ENCODE peak calls at places on chromosomes 3 and 15, in ten cellular contexts. C is HL-60, B is fibroblast of pulmonary artery, W is Calu3, Q is colonic mucosa, R is kidney tubule cell, G is iris pigment epithelial cell, T is HT1080, Z is NCI-H774, L is neuronal stem cell. O is an unnamed sample.

GRCh38 chr3:35413483-35413882 is 225.8 kb upstream of the ARPP21 start:
- DNase-seq in C (no peak), B (no peak), W (no peak), Q (no peak), R (no peak), G (no peak), T (no peak), Z (no peak), L (no peak), O (no peak)

GRCh38 chr3:51279448-51279847 is 105.6 kb upstream of the MANF start:
- DNase-seq in C (no peak), B (no peak), W (no peak), Q (no peak), R (no peak), G (no peak), T (no peak), Z (no peak), L (no peak), O (no peak)

GRCh38 chr3:25588441-25589103 is 76.1 kb downstream of the TOP2B start:
- DNase-seq in C (no peak), B (no peak), W (no peak), Q (no peak), R (no peak), G (no peak), T (no peak), Z (no peak), L (no peak), O (no peak)

GRCh38 chr3:22117091-22117490 is 366.1 kb upstream of the ZNF385D start:
- DNase-seq in C (no peak), B (peak; percentile 9), W (no peak), Q (no peak), R (no peak), G (peak; percentile 11), T (no peak), Z (no peak), L (no peak), O (no peak)

GRCh38 chr3:12288466-12289129 is at the start of gene PPARG:
- DNase-seq in C (no peak), B (peak; percentile 59), W (peak; percentile 72), Q (peak; percentile 85), R (peak; percentile 72), G (peak; percentile 44), T (no peak), Z (no peak), L (peak; percentile 33), O (no peak)

GRCh38 chr15:43150171-43150929 is 17.0 kb downstream of the TMEM62 start:
- DNase-seq in C (no peak), B (peak; percentile 82), W (no peak), Q (no peak), R (peak; percentile 89), G (peak; percentile 100), T (peak; percentile 99), Z (no peak), L (no peak), O (peak; percentile 95)

GRCh38 chr3:143384076-143384475 is 264.5 kb downstream of the CHST2 start:
- DNase-seq in C (no peak), B (no peak), W (no peak), Q (no peak), R (no peak), G (no peak), T (no peak), Z (no peak), L (no peak), O (no peak)

GRCh38 chr3:27720029-27720518 is 2.0 kb downstream of the EOMES start:
- DNase-seq in C (no peak), B (no peak), W (no peak), Q (no peak), R (no peak), G (no peak), T (no peak), Z (no peak), L (no peak), O (no peak)

GRCh38 chr3:123728991-123729390 is 144.1 kb upstream of the HACD2 start:
- DNase-seq in C (no peak), B (no peak), W (no peak), Q (no peak), R (no peak), G (no peak), T (no peak), Z (no peak), L (no peak), O (no peak)

GRCh38 chr3:186268616-186269448 is 93.2 kb downstream of the DGKG start:
- DNase-seq in C (no peak), B (peak; percentile 43), W (peak; percentile 29), Q (no peak), R (no peak), G (peak; percentile 54), T (no peak), Z (no peak), L (no peak), O (no peak)

GRCh38 chr3:69767571-69767970 is 28.3 kb downstream of the MITF start:
- DNase-seq in C (no peak), B (no peak), W (no peak), Q (peak; percentile 56), R (peak; percentile 66), G (no peak), T (no peak), Z (no peak), L (no peak), O (no peak)

GRCh38 chr3:140276698-140277097 is 341.7 kb downstream of the CLSTN2 start:
- DNase-seq in C (no peak), B (peak; percentile 23), W (peak; percentile 21), Q (no peak), R (peak; percentile 38), G (peak; percentile 17), T (peak; percentile 46), Z (no peak), L (no peak), O (no peak)

GRCh38 chr15:94383706-94384105 is 152.3 kb downstream of the MCTP2 start:
- DNase-seq in C (no peak), B (no peak), W (no peak), Q (no peak), R (peak; percentile 52), G (peak; percentile 1), T (peak; percentile 20), Z (no peak), L (no peak), O (no peak)

GRCh38 chr15:31483924-31484368 is 157.3 kb downstream of the KLF13 start:
- DNase-seq in C (no peak), B (no peak), W (no peak), Q (no peak), R (no peak), G (no peak), T (no peak), Z (no peak), L (no peak), O (no peak)

GRCh38 chr15:40436116-40436891 is 4.4 kb upstream of the BAHD1 start:
- DNase-seq in C (no peak), B (no peak), W (no peak), Q (peak; percentile 78), R (no peak), G (no peak), T (no peak), Z (no peak), L (no peak), O (no peak)

GRCh38 chr15:47742334-47742733 is 25.0 kb downstream of the SEMA6D start:
- DNase-seq in C (no peak), B (no peak), W (no peak), Q (no peak), R (no peak), G (no peak), T (no peak), Z (no peak), L (no peak), O (no peak)

GRCh38 chr3:147038456-147038855 is 367.9 kb downstream of the ZIC4 start:
- DNase-seq in C (no peak), B (peak; percentile 1), W (no peak), Q (no peak), R (no peak), G (peak; percentile 34), T (no peak), Z (no peak), L (no peak), O (peak; percentile 26)

GRCh38 chr3:73399106-73399505 is 225.6 kb downstream of the PDZRN3 start:
- DNase-seq in C (peak; percentile 1), B (peak; percentile 38), W (no peak), Q (no peak), R (no peak), G (peak; percentile 14), T (no peak), Z (no peak), L (no peak), O (peak; percentile 35)

GRCh38 chr3:55549172-55549571 is 62.1 kb upstream of the WNT5A start:
- DNase-seq in C (no peak), B (no peak), W (no peak), Q (no peak), R (no peak), G (peak; percentile 52), T (no peak), Z (no peak), L (no peak), O (peak; percentile 23)

GRCh38 chr3:52237006-52237658 is 1.8 kb downstream of the TWF2 start:
- DNase-seq in C (no peak), B (no peak), W (peak; percentile 41), Q (no peak), R (peak; percentile 66), G (no peak), T (no peak), Z (no peak), L (no peak), O (no peak)

GRCh38 chr3:43094381-43094780 is 11.5 kb downstream of the POMGNT2 start:
- DNase-seq in C (no peak), B (no peak), W (no peak), Q (no peak), R (no peak), G (no peak), T (no peak), Z (no peak), L (no peak), O (no peak)